ENCODE peak calls at places on chromosomes 3 and 15, in five cellular contexts. Z is CD8-positive, alpha-beta T cell; V is breast epithelium; W is H1; L is adrenal gland. G is an unnamed sample. For H3K4me1, the result is how much of the 10 kb centered on the place peaks cover.

GRCh38 chr15:84915011-84915958 is 30.8 kb downstream of the SLC28A1 start:
- DNase-seq in Z (no peak), V (peak), W (no peak), L (peak), G (peak)

GRCh38 chr3:27659279-27660021 is 62.7 kb downstream of the EOMES start:
- DNase-seq in Z (peak), V (peak), W (no peak), L (peak), G (no peak)

GRCh38 chr3:191296041-191296541 is 33.1 kb upstream of the CCDC50 start:
- DNase-seq in Z (no peak), V (no peak), W (no peak), L (no peak), G (no peak)

GRCh38 chr15:39095218-39095879 is 485.5 kb upstream of the THBS1 start:
- DNase-seq in Z (no peak), V (no peak), W (no peak), L (no peak), G (no peak)

GRCh38 chr15:65071381-65071811 is 3.6 kb upstream of the RASL12 start:
- DNase-seq in Z (no peak), V (no peak), W (no peak), L (no peak), G (no peak)

GRCh38 chr15:31308185-31308639 is 18.4 kb upstream of the KLF13 start:
- DNase-seq in Z (no peak), V (no peak), W (no peak), L (no peak), G (no peak)

GRCh38 chr3:38247366-38248035 is 18.1 kb upstream of the SLC22A13 start:
- DNase-seq in Z (no peak), V (no peak), W (no peak), L (peak), G (no peak)

GRCh38 chr3:41274944-41275668 is 75.8 kb downstream of the CTNNB1 start:
- DNase-seq in Z (no peak), V (no peak), W (no peak), L (no peak), G (no peak)

GRCh38 chr15:96230557-96231181 is 99.8 kb upstream of the NR2F2 start:
- DNase-seq in Z (no peak), V (no peak), W (no peak), L (no peak), G (no peak)

GRCh38 chr3:11323827-11324226 is 51.6 kb downstream of the ATG7 start:
- DNase-seq in Z (no peak), V (no peak), W (no peak), L (no peak), G (no peak)

GRCh38 chr15:34241376-34242350 is 16.8 kb downstream of the EMC4 start:
- DNase-seq in Z (no peak), V (no peak), W (no peak), L (peak), G (no peak)

GRCh38 chr3:115512565-115513410 is 110.5 kb upstream of the GAP43 start:
- DNase-seq in Z (no peak), V (no peak), W (no peak), L (peak), G (peak)

GRCh38 chr3:67920311-67920710 is 265.9 kb upstream of the SUCLG2 start:
- DNase-seq in Z (no peak), V (no peak), W (no peak), L (no peak), G (no peak)

GRCh38 chr3:124201786-124202185 is 209.9 kb upstream of the ROPN1 start:
- DNase-seq in Z (no peak), V (no peak), W (no peak), L (no peak), G (no peak)

GRCh38 chr3:57221883-57222282 is 5.6 kb upstream of the APPL1 start:
- DNase-seq in Z (no peak), V (no peak), W (no peak), L (no peak), G (no peak)

GRCh38 chr15:81184188-81184587 is 12.5 kb upstream of the IL16 start:
- DNase-seq in Z (no peak), V (no peak), W (no peak), L (no peak), G (no peak)

GRCh38 chr3:133965033-133965570 is 64.6 kb downstream of the SLCO2A1 start:
- DNase-seq in Z (no peak), V (no peak), W (no peak), L (no peak), G (no peak)

GRCh38 chr3:197038604-197039003 is 9.0 kb upstream of the MELTF start:
- DNase-seq in Z (no peak), V (no peak), W (no peak), L (no peak), G (no peak)

GRCh38 chr3:165159760-165160421 is 36.3 kb downstream of the SLITRK3 start:
- DNase-seq in Z (no peak), V (no peak), W (no peak), L (no peak), G (no peak)

GRCh38 chr3:101038393-101038792 is 45.2 kb upstream of the ABI3BP start:
- DNase-seq in Z (no peak), V (no peak), W (no peak), L (no peak), G (no peak)

GRCh38 chr3:38916706-38917105 is 100.7 kb upstream of the SCN10A start:
- DNase-seq in Z (no peak), V (no peak), W (no peak), L (no peak), G (no peak)

GRCh38 chr15:39079296-39079834 is 501.5 kb upstream of the THBS1 start:
- DNase-seq in Z (no peak), V (no peak), W (no peak), L (no peak), G (no peak)

GRCh38 chr3:115187149-115187757 is 40.2 kb upstream of the ZBTB20 start:
- DNase-seq in Z (no peak), V (no peak), W (no peak), L (no peak), G (no peak)

GRCh38 chr15:68078365-68078764 is 24.2 kb downstream of the PIAS1 start:
- DNase-seq in Z (no peak), V (no peak), W (no peak), L (no peak), G (no peak)

GRCh38 chr3:10010546-10011465 is 15.4 kb upstream of the FANCD2 start:
- DNase-seq in Z (peak), V (peak), W (peak), L (peak), G (peak)

GRCh38 chr3:176765491-176765890 is 431.8 kb downstream of the TBL1XR1 start:
- DNase-seq in Z (no peak), V (no peak), W (no peak), L (no peak), G (no peak)

GRCh38 chr3:179166561-179167201 is 18.5 kb downstream of the PIK3CA start:
- DNase-seq in Z (no peak), V (no peak), W (no peak), L (no peak), G (no peak)

GRCh38 chr3:179168933-179169332 is 20.8 kb downstream of the PIK3CA start:
- DNase-seq in Z (no peak), V (no peak), W (no peak), L (no peak), G (no peak)

GRCh38 chr3:179163503-179163902 is 15.3 kb downstream of the PIK3CA start:
- DNase-seq in Z (no peak), V (no peak), W (no peak), L (no peak), G (no peak)

GRCh38 chr3:179164857-179165256 is 16.7 kb downstream of the PIK3CA start:
- DNase-seq in Z (no peak), V (no peak), W (no peak), L (no peak), G (no peak)
- H3K4me1 ChIP-seq in Z (under half), V (under half), W (under half), L (under half), G (under half)

GRCh38 chr3:184440161-184440560 is 60.3 kb downstream of the CHRD start:
- DNase-seq in Z (no peak), V (no peak), W (no peak), L (no peak), G (no peak)

GRCh38 chr3:184439096-184439495 is 59.2 kb downstream of the CHRD start:
- DNase-seq in Z (no peak), V (no peak), W (no peak), L (no peak), G (no peak)

GRCh38 chr3:184443364-184443763 is 63.5 kb downstream of the CHRD start:
- DNase-seq in Z (no peak), V (peak), W (no peak), L (no peak), G (no peak)

GRCh38 chr3:184443831-184444230 is 64.0 kb downstream of the CHRD start:
- DNase-seq in Z (no peak), V (no peak), W (no peak), L (no peak), G (no peak)

GRCh38 chr3:184441202-184441900 is 61.5 kb downstream of the CHRD start:
- DNase-seq in Z (no peak), V (no peak), W (no peak), L (no peak), G (no peak)
- H3K4me1 ChIP-seq in Z (under half), V (under half), W (under half), L (under half), G (under half)

DNA sequence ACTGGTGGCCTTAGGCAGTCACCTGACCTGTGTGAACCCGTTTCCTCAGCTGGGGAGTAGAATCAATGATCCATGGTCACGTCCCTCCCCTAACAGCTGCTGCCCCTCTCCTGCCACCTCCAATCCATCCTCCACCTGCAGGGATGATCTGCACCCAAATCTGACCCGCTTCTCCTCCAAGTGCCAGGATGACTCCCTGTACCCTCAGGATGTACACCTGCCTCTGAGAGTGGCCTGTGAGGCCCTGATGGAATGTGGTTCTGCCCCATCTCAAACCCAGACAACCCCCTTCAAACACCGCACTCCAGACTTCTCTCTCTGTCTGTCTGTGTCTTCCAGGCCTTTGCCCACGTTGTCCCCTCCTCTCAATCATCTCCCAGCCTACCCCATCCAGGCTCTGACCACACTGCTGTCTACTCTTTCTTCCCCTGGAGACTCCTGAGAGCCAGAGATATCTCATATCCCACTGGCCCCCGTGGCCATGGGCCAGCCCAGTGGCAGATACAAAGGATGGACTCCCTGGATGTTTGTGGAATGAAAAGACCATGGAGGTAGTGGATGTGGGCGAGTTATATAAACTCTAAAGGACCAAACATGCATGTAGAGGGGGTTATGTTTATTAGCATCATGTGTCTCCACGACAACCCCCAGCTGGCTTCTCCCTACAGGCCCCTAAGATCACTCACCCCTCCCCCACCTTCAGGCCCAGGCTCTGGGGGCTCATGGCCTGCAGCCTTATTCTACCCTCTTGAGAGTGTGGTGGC is 84.9 kb downstream of the SMAD6 start:
- DNase-seq in Z (no peak), V (no peak), W (no peak), L (no peak), G (peak)
- H3K4me1 ChIP-seq in Z (under half), V (under half), W (under half), L (under half), G (under half)

GRCh38 chr3:103711670-103712069 is 1276.9 kb downstream of the ZPLD1 start:
- DNase-seq in Z (no peak), V (no peak), W (no peak), L (no peak), G (no peak)
- H3K4me1 ChIP-seq in Z (under half), V (under half), W (under half), L (under half), G (under half)

DNA sequence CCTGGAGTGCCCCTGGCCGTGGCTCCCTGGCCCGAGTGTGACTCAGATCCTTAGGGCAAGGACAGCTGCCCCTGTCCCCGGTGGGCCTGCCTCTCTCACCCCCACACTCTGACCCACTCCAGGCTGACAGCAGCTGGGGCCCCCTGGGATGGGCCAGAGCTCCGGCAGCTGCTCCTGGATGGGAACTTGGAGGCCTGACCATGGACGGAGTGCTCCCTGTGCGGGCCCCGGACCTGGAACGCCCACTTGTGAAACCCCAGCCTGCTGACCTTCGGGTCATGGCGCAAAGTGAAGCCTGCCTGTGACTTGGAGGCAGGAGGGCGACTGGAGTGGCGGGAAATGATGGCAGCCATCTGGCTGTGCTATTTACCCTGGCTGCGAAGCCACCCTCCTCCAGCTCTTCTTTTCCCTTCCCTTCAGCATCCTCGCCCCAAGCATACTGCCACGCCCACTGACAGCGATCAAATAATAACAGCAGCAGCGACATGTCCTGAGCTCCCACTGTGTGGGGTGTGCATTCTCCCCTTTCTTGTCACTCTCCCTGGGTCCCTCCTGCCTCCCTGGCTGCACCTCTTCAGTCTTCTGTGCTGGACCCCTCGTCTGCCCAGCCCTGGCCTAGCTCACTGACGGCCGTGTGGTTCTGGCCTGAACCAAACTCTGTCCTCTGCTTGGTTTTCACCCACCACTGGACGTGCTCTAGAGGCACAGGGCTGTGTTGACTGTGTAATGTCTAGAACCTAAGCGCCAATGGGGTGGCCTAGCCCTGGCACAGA is 90.6 kb upstream of the MEF2A start:
- DNase-seq in Z (no peak), V (no peak), W (no peak), L (peak), G (peak)
- H3K4me1 ChIP-seq in Z (half or more), V (under half), W (under half), L (under half), G (under half)